ENCODE peak calls at places on chromosome 13, in five cellular contexts. N is tibial artery; F is OCI-LY7; T is SJCRH30; A is effector memory CD4-positive, alpha-beta T cell. H is an unnamed sample.

GRCh38 chr13:37869506-37869755 is 141 bp downstream of the TRPC4 start:
- DNase-seq in N (no peak), F (no peak), T (no peak), A (no peak), H (no peak)

GRCh38 chr13:111577429-111577828 is 257.0 kb downstream of the TEX29 start:
- DNase-seq in N (no peak), F (no peak), T (no peak), A (no peak), H (no peak)

GRCh38 chr13:91280806-91281205 is 66.7 kb upstream of the MIR17HG start:
- DNase-seq in N (no peak), F (no peak), T (peak; percentile 14), A (no peak), H (peak; percentile 32)

GRCh38 chr13:104648291-104648690 is 1582.1 kb upstream of the SLC10A2 start:
- DNase-seq in N (no peak), F (no peak), T (no peak), A (no peak), H (no peak)

GRCh38 chr13:102440259-102440936 is 38.5 kb upstream of the FGF14 start:
- DNase-seq in N (no peak), F (peak; percentile 51), T (peak; percentile 22), A (no peak), H (peak; percentile 48)

GRCh38 chr13:31884556-31884955 is 145.2 kb downstream of the RXFP2 start:
- DNase-seq in N (no peak), F (no peak), T (no peak), A (no peak), H (no peak)

GRCh38 chr13:89457977-89458376 is 1786.8 kb downstream of the SLITRK5 start:
- DNase-seq in N (no peak), F (no peak), T (peak; percentile 8), A (no peak), H (no peak)

GRCh38 chr13:29684441-29684840 is 89.0 kb upstream of the SLC7A1 start:
- DNase-seq in N (no peak), F (no peak), T (no peak), A (no peak), H (no peak)

GRCh38 chr13:75670496-75670895 is 34.4 kb downstream of the LMO7 start:
- DNase-seq in N (no peak), F (no peak), T (no peak), A (no peak), H (no peak)

GRCh38 chr13:75666646-75667351 is 30.7 kb downstream of the LMO7 start:
- DNase-seq in N (no peak), F (no peak), T (no peak), A (no peak), H (no peak)

GRCh38 chr13:75675421-75675820 is 39.3 kb downstream of the LMO7 start:
- DNase-seq in N (no peak), F (no peak), T (no peak), A (no peak), H (no peak)

DNA sequence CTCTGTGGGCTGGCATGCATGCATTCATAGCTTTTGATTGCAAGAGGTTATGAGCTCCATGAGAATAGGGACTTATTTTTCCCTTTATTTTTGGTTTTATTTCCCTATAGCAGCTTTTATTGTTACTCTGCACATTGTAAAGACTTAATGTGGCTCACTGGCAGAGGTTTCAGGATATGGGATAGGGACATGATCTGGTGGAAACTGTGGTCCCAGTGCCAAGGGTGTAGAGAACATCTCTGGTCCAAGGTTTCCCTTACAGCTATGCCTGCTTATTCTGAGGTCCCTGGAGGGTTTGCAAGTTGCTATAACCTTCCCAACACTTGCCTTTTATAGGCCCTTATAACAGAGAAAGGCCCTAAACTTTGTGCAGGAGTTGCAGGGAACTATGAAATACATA is 33.6 kb downstream of the LMO7 start:
- DNase-seq in N (no peak), F (no peak), T (no peak), A (no peak), H (no peak)
- H3K4me3 ChIP-seq in N (no peak overlapping the region), F (no peak overlapping the region), T (no peak overlapping the region), A (no peak overlapping the region), H (no peak overlapping the region)

GRCh38 chr13:109786457-109787134 is at the start of gene IRS2:
- DNase-seq in N (peak; percentile 96), F (peak; percentile 86), T (peak; percentile 89), A (peak; percentile 90), H (peak; percentile 95)

GRCh38 chr13:109787135-109787954 is 962 bp upstream of the IRS2 start:
- DNase-seq in N (no peak), F (peak; percentile 25), T (peak; percentile 66), A (no peak), H (peak; percentile 59)

GRCh38 chr13:109784590-109785140 is 1.7 kb downstream of the IRS2 start:
- DNase-seq in N (peak; percentile 60), F (no peak), T (no peak), A (no peak), H (peak; percentile 92)

GRCh38 chr13:109785141-109785891 is 1.1 kb downstream of the IRS2 start:
- DNase-seq in N (peak; percentile 50), F (no peak), T (peak; percentile 51), A (no peak), H (peak; percentile 63)

DNA sequence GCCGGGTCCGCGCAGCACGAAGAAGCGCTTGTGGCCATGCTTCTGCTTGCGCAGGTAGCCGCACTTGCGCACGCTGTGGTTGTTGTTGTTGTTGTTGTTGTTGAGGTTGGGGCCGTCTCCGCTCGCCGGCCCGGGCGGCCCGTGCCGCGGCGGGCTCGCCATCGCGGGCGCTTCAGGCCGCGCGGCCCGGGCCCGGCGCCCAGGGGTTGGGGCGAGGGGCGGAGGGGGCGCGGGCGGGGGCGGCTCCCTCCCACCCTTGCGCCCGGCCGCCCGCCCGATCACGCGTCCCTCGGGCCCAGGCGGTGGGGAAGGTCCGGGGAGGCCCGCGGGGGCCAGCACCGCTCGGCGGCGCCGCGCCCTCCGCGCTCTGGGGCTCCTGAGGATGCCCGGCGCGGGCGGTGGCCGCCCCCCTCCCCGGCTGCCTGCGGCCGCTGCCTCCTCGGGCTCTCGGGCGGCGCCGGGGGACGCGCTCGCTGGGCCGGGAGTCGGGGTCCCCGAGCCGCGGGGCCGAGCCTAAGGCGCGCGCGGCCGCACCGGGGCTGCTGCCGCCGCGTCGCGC is 412 bp downstream of the IRS2 start:
- DNase-seq in N (no peak), F (no peak), T (no peak), A (peak; percentile 44), H (no peak)
- H3K4me1 ChIP-seq in N (peaks cover 40% of the 10 kb centered on the region), F (no peaks in the 10 kb centered on the region), T (no peaks in the 10 kb centered on the region), A (peaks cover 9% of the 10 kb centered on the region), H (peaks cover 4% of the 10 kb centered on the region)

GRCh38 chr13:26534036-26534726 is 23.3 kb upstream of the WASF3 start:
- DNase-seq in N (no peak), F (no peak), T (no peak), A (no peak), H (no peak)
- H3K4me3 ChIP-seq in N (no peak overlapping the region), F (no peak overlapping the region), T (no peak overlapping the region), A (no peak overlapping the region), H (no peak overlapping the region)

GRCh38 chr13:27425918-27426630 is 1.7 kb downstream of the GTF3A start:
- DNase-seq in N (peak; percentile 82), F (peak; percentile 86), T (peak; percentile 84), A (peak; percentile 73), H (peak; percentile 58)
- H3K4me1 ChIP-seq in N (peaks cover 19% of the 10 kb centered on the region), F (peaks cover 25% of the 10 kb centered on the region), T (peaks cover 14% of the 10 kb centered on the region), A (peaks cover 51% of the 10 kb centered on the region), H (peaks cover 8% of the 10 kb centered on the region)

GRCh38 chr13:72506706-72507105 is 220.7 kb downstream of the MZT1 start:
- DNase-seq in N (no peak), F (no peak), T (no peak), A (no peak), H (no peak)

GRCh38 chr13:72505376-72505775 is 222.1 kb downstream of the MZT1 start:
- DNase-seq in N (no peak), F (no peak), T (no peak), A (no peak), H (no peak)

GRCh38 chr13:72504026-72504925 is 223.2 kb downstream of the MZT1 start:
- DNase-seq in N (no peak), F (no peak), T (peak; percentile 47), A (no peak), H (no peak)

GRCh38 chr13:72507394-72508199 is 219.8 kb downstream of the MZT1 start:
- DNase-seq in N (no peak), F (no peak), T (peak; percentile 58), A (no peak), H (no peak)

DNA sequence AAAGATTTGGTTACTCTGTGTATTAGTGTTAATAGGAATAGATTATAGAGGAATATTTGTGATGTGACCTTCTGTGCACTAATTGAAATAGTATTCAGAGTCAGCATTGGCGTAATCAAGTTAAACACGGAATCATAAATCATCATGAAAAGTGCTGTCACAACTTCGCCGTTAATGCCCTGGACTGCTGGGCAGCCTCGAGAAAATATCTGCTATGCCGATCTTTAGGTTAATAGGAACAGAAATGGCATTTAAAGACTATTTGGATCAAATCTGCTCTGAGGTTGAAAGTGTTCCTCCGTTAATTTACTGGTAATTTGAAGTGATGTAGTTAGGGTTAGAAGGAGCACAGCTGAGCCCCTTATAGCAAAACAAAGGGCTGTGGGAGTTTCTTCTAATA is 219.0 kb downstream of the MZT1 start:
- DNase-seq in N (no peak), F (no peak), T (no peak), A (no peak), H (peak; percentile 57)
- H3K4me3 ChIP-seq in N (no peak overlapping the region), F (no peak overlapping the region), T (peak overlapping the region; percentile 44), A (no peak overlapping the region), H (peak overlapping the region; percentile 44)

DNA sequence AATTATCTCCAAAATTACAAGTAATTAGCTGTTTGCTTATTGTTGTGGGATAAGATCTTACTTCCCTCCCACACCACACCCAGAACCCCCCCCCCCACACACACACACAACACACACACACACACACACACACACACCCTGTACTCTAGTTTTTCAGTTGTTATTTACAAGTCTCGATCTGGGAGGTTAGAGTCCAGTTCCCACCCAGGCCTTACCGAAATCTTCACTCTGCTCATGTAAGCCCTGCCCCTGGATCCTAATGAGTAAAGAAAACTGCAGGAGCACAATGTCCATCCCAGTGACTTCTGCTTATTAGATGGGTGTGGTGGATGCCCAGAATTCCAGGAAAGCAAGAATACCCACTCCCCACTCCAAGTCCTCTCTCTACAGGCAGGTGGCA is 23.0 kb downstream of the STARD13 start:
- DNase-seq in N (no peak), F (no peak), T (no peak), A (no peak), H (no peak)
- H3K4me1 ChIP-seq in N (peaks cover 20% of the 10 kb centered on the region), F (no peaks in the 10 kb centered on the region), T (peaks cover 36% of the 10 kb centered on the region), A (no peaks in the 10 kb centered on the region), H (peaks cover 7% of the 10 kb centered on the region)

GRCh38 chr13:113203507-113204377 is 4.7 kb downstream of the PCID2 start:
- DNase-seq in N (no peak), F (no peak), T (no peak), A (no peak), H (peak; percentile 36)
- H3K4me3 ChIP-seq in N (no peak overlapping the region), F (no peak overlapping the region), T (no peak overlapping the region), A (no peak overlapping the region), H (no peak overlapping the region)

GRCh38 chr13:113535381-113535781 is 44.9 kb upstream of the DCUN1D2 start:
- DNase-seq in N (no peak), F (no peak), T (no peak), A (no peak), H (no peak)

GRCh38 chr13:113533441-113533840 is 42.9 kb upstream of the DCUN1D2 start:
- DNase-seq in N (no peak), F (no peak), T (no peak), A (no peak), H (peak; percentile 43)

GRCh38 chr13:113532156-113532806 is 41.8 kb upstream of the DCUN1D2 start:
- DNase-seq in N (no peak), F (no peak), T (peak; percentile 46), A (no peak), H (peak; percentile 41)

GRCh38 chr13:113536461-113537110 is 46.1 kb upstream of the DCUN1D2 start:
- DNase-seq in N (no peak), F (no peak), T (no peak), A (no peak), H (no peak)

GRCh38 chr13:113534236-113534860 is 43.8 kb upstream of the DCUN1D2 start:
- DNase-seq in N (no peak), F (no peak), T (no peak), A (no peak), H (no peak)
- H3K4me1 ChIP-seq in N (no peaks in the 10 kb centered on the region), F (no peaks in the 10 kb centered on the region), T (peaks cover 10% of the 10 kb centered on the region), A (no peaks in the 10 kb centered on the region), H (peaks cover 15% of the 10 kb centered on the region)

H was measured in BE2C.